ENCODE peak calls at places on chromosomes 7 and 10, in eight cellular contexts. H is mammary epithelial cell, Q is mesenchymal stem cell, F is neural progenitor cell, T is mesendoderm, U is astrocyte, O is fibroblast of lung, I is keratinocyte. E is an unnamed sample.

GRCh38 chr7:50369408-50370026 is 65.0 kb downstream of the IKZF1 start:
- DNase-seq in O (peak; percentile 1), Q (peak; percentile 15), I (no peak), T (peak; percentile 91), H (peak; percentile 3), U (no peak), F (peak; percentile 76), E (no peak)

GRCh38 chr10:110916554-110917346 is 2.2 kb downstream of the BBIP1 start:
- DNase-seq in T (peak; percentile 80), F (no peak), H (no peak), U (peak; percentile 90), Q (peak; percentile 64), I (no peak), O (peak; percentile 69), E (peak; percentile 77)

GRCh38 chr10:112815238-112816032 is 134.6 kb upstream of the TCF7L2 start:
- DNase-seq in H (peak; percentile 67), Q (peak; percentile 80), U (peak; percentile 74), T (peak; percentile 83), O (peak; percentile 29), I (no peak), F (no peak), E (peak; percentile 53)

GRCh38 chr7:107661081-107661864 is 645 bp downstream of the SLC26A4 start:
- DNase-seq in H (peak; percentile 70), Q (peak; percentile 48), U (peak; percentile 49), T (peak; percentile 82), O (peak; percentile 53), I (no peak), F (peak; percentile 81), E (peak; percentile 61)

GRCh38 chr10:12766222-12766621 is 235.3 kb downstream of the CCDC3 start:
- DNase-seq in O (no peak), F (no peak), U (no peak), Q (no peak), T (no peak), H (no peak), I (no peak), E (no peak)

GRCh38 chr7:155643804-155644177 is 670 bp upstream of the RBM33 start:
- DNase-seq in U (no peak), F (no peak), I (no peak), H (no peak), Q (no peak), T (no peak), O (no peak), E (no peak)

GRCh38 chr10:74854610-74855009 is 28.2 kb downstream of the KAT6B start:
- DNase-seq in F (no peak), Q (peak; percentile 16), O (no peak), T (peak; percentile 19), U (no peak), I (no peak), H (no peak), E (no peak)

GRCh38 chr7:28854750-28855074 is 103.4 kb downstream of the TRIL start:
- DNase-seq in Q (no peak), T (no peak), H (no peak), F (no peak), O (no peak), I (no peak), U (peak; percentile 34), E (no peak)

GRCh38 chr10:117096559-117097201 is 41.4 kb downstream of the VAX1 start:
- DNase-seq in Q (no peak), T (peak; percentile 22), O (no peak), U (no peak), F (peak; percentile 74), I (no peak), H (no peak), E (no peak)

GRCh38 chr10:35640474-35640873 is 1.6 kb downstream of the FZD8 start:
- DNase-seq in T (peak; percentile 89), Q (peak; percentile 81), H (peak; percentile 66), O (peak; percentile 69), F (peak; percentile 92), U (peak; percentile 61), I (no peak), E (peak; percentile 90)

GRCh38 chr10:79313911-79314439 is 33.3 kb upstream of the PPIF start:
- DNase-seq in O (no peak), Q (no peak), I (no peak), T (no peak), H (no peak), U (no peak), F (no peak), E (no peak)

GRCh38 chr7:2647594-2648172 is 15.9 kb downstream of the TTYH3 start:
- DNase-seq in Q (no peak), U (no peak), H (no peak), F (no peak), T (no peak), O (no peak), I (no peak), E (no peak)

GRCh38 chr7:31100445-31100844 is 48.3 kb downstream of the ADCYAP1R1 start:
- DNase-seq in I (no peak), O (no peak), U (peak; percentile 37), T (no peak), H (peak; percentile 23), Q (peak; percentile 2), F (no peak), E (peak; percentile 3)

GRCh38 chr10:80144302-80145131 is 12.0 kb downstream of the PLAC9 start:
- DNase-seq in T (no peak), O (no peak), Q (no peak), I (no peak), U (no peak), H (no peak), F (no peak), E (no peak)

GRCh38 chr7:49852619-49853462 is 79.4 kb downstream of the VWC2 start:
- DNase-seq in I (peak; percentile 7), F (peak; percentile 77), O (peak; percentile 2), H (peak; percentile 61), U (peak; percentile 7), Q (peak; percentile 9), T (peak; percentile 85), E (peak; percentile 50)

GRCh38 chr10:58950618-58951017 is 225.8 kb upstream of the PHYHIPL start:
- DNase-seq in I (no peak), F (no peak), U (peak; percentile 25), H (peak; percentile 47), O (no peak), Q (no peak), T (no peak), E (peak; percentile 19)

GRCh38 chr7:159145544-159145891 is 851 bp upstream of the VIPR2 start:
- DNase-seq in F (no peak), T (no peak), O (no peak), I (no peak), U (no peak), Q (no peak), H (no peak), E (no peak)

GRCh38 chr7:26686448-26686981 is 177.9 kb downstream of the SKAP2 start:
- DNase-seq in T (peak; percentile 88), O (peak; percentile 97), I (no peak), Q (peak; percentile 72), F (peak; percentile 43), H (peak; percentile 31), U (peak; percentile 64), E (peak; percentile 79)

GRCh38 chr10:48698971-48699627 is 14.4 kb downstream of the WDFY4 start:
- DNase-seq in O (no peak), U (no peak), I (no peak), T (no peak), Q (no peak), F (no peak), H (no peak), E (no peak)

GRCh38 chr10:60979667-60980104 is 35.7 kb upstream of the RHOBTB1 start:
- DNase-seq in T (no peak), U (no peak), Q (no peak), H (no peak), I (no peak), O (no peak), F (no peak), E (no peak)

GRCh38 chr10:3828404-3829192 is 43.6 kb upstream of the KLF6 start:
- DNase-seq in F (no peak), I (no peak), H (peak; percentile 58), U (peak; percentile 73), Q (peak; percentile 84), T (no peak), O (peak; percentile 88), E (peak; percentile 87)

GRCh38 chr7:1596181-1597043 is 26.6 kb upstream of the PSMG3 start:
- DNase-seq in T (no peak), H (no peak), Q (no peak), F (no peak), I (no peak), O (no peak), U (no peak), E (no peak)

GRCh38 chr7:149719050-149719899 is 54.1 kb downstream of the ZNF467 start:
- DNase-seq in I (peak; percentile 50), F (no peak), O (peak; percentile 73), U (peak; percentile 84), H (peak; percentile 16), T (peak; percentile 67), Q (peak; percentile 76), E (no peak)

GRCh38 chr10:63722537-63722936 is 201.3 kb downstream of the REEP3 start:
- DNase-seq in T (peak; percentile 65), F (no peak), I (no peak), H (no peak), U (peak; percentile 90), O (peak; percentile 72), Q (peak; percentile 86), E (peak; percentile 89)

GRCh38 chr10:115093286-115093775 is at the start of gene ATRNL1:
- DNase-seq in Q (peak; percentile 57), F (peak; percentile 76), U (no peak), T (peak; percentile 77), I (no peak), H (peak; percentile 7), O (peak; percentile 9), E (peak; percentile 71)

GRCh38 chr7:123749537-123749857 is 694 bp upstream of the WASL start:
- DNase-seq in I (no peak), U (peak; percentile 52), H (peak; percentile 79), T (no peak), O (peak; percentile 77), Q (peak; percentile 90), F (no peak), E (peak; percentile 91)
- H3K9ac ChIP-seq in I (peak overlapping the region; percentile 98), U (peak overlapping the region; percentile 96), H (peak overlapping the region; percentile 92), T (peak overlapping the region; percentile 92), O (peak overlapping the region; percentile 85), Q (peak overlapping the region; percentile 95), F (peak overlapping the region; percentile 77), E (peak overlapping the region; percentile 98)

GRCh38 chr10:100562806-100563293 is 27.1 kb downstream of the HIF1AN start:
- DNase-seq in T (peak; percentile 85), F (peak; percentile 71), Q (peak; percentile 8), H (peak; percentile 49), O (peak; percentile 38), I (no peak), U (peak; percentile 18), E (peak; percentile 32)
- H3K27me3 ChIP-seq in T (no peaks in the 10 kb centered on the region), F (peaks cover 68% of the 10 kb centered on the region), Q (peaks cover 65% of the 10 kb centered on the region), H (no peaks in the 10 kb centered on the region), O (peaks cover 25% of the 10 kb centered on the region), I (peaks cover 54% of the 10 kb centered on the region), U (peaks cover 42% of the 10 kb centered on the region), E (peaks cover 33% of the 10 kb centered on the region)

GRCh38 chr10:88992945-88993537 is 2.4 kb downstream of the FAS start:
- DNase-seq in H (peak; percentile 77), Q (peak; percentile 43), I (no peak), U (peak; percentile 50), F (no peak), T (no peak), O (peak; percentile 51), E (peak; percentile 80)
- H3K9ac ChIP-seq in H (peak overlapping the region; percentile 97), Q (peak overlapping the region; percentile 95), I (peak overlapping the region; percentile 96), U (no peak overlapping the region), F (no peak overlapping the region), T (no peak overlapping the region), O (peak overlapping the region; percentile 48), E (peak overlapping the region; percentile 99)

DNA sequence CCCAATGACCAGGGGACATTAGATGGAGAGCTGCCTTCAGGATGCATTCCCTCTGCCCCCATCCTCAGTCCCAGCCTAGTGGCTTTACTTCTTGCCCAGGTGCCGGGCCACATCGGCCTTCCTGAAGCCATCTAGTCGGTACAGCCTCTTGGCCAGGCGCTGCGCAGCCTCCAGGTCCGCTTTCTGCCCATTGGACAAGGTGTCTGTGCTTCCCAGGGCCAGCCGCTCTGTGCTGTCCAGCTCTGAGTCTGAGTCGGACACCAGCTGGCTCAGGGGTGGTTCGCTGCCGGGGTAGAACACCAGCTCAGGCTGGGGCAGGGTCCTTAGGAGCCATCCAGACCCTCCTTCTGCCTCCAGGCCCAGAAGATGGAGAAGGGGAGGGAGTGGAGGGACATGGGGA is 6.3 kb downstream of the PSD start:
- DNase-seq in H (no peak), T (no peak), Q (no peak), F (no peak), U (no peak), I (no peak), O (no peak), E (no peak)
- H3K27me3 ChIP-seq in H (peaks cover 30% of the 10 kb centered on the region), T (peaks cover 32% of the 10 kb centered on the region), Q (peaks cover 94% of the 10 kb centered on the region), F (peaks cover 60% of the 10 kb centered on the region), U (peaks cover 21% of the 10 kb centered on the region), I (peaks cover 73% of the 10 kb centered on the region), O (peaks cover 71% of the 10 kb centered on the region), E (peaks cover 79% of the 10 kb centered on the region)

E was measured in adipocyte.